ENCODE peak calls at places on chromosomes 3 and 15, in five cellular contexts. One of them, this sample, is unnamed.

GRCh38 chr3:49269443-49269842 is 7.6 kb downstream of the C3orf62 start:
- DNase-seq in GM18507: no peak
- DNase-seq in NCI-H1092: no peak
- DNase-seq in stimulated activated CD8-positive, alpha-beta memory T cell treated with anti-CD3 and anti-CD28 coated beads, Interleukin-4, amount 100 ng/mL, for 24 hours: no peak
- DNase-seq in activated CD4-positive, alpha-beta T cell treated with anti-CD3 and anti-CD28 coated beads for 48 hours: no peak
- DNase-seq in this sample: no peak

GRCh38 chr3:28103871-28104270 is 137.5 kb upstream of the CMC1 start:
- DNase-seq in GM18507: no peak
- DNase-seq in NCI-H1092: no peak
- DNase-seq in stimulated activated CD8-positive, alpha-beta memory T cell treated with anti-CD3 and anti-CD28 coated beads, Interleukin-4, amount 100 ng/mL, for 24 hours: no peak
- DNase-seq in activated CD4-positive, alpha-beta T cell treated with anti-CD3 and anti-CD28 coated beads for 48 hours: no peak
- DNase-seq in this sample: peak; percentile 77

GRCh38 chr3:50185230-50185629 is 6.2 kb upstream of the GNAT1 start:
- DNase-seq in GM18507: no peak
- DNase-seq in NCI-H1092: no peak
- DNase-seq in stimulated activated CD8-positive, alpha-beta memory T cell treated with anti-CD3 and anti-CD28 coated beads, Interleukin-4, amount 100 ng/mL, for 24 hours: no peak
- DNase-seq in activated CD4-positive, alpha-beta T cell treated with anti-CD3 and anti-CD28 coated beads for 48 hours: no peak
- DNase-seq in this sample: no peak

GRCh38 chr3:12287727-12288465 is 974 bp upstream of the PPARG start:
- DNase-seq in GM18507: no peak
- DNase-seq in NCI-H1092: no peak
- DNase-seq in stimulated activated CD8-positive, alpha-beta memory T cell treated with anti-CD3 and anti-CD28 coated beads, Interleukin-4, amount 100 ng/mL, for 24 hours: no peak
- DNase-seq in activated CD4-positive, alpha-beta T cell treated with anti-CD3 and anti-CD28 coated beads for 48 hours: peak; percentile 11
- DNase-seq in this sample: no peak

GRCh38 chr3:141769171-141769894 is 6.1 kb downstream of the GRK7 start:
- DNase-seq in GM18507: no peak
- DNase-seq in NCI-H1092: no peak
- DNase-seq in stimulated activated CD8-positive, alpha-beta memory T cell treated with anti-CD3 and anti-CD28 coated beads, Interleukin-4, amount 100 ng/mL, for 24 hours: no peak
- DNase-seq in activated CD4-positive, alpha-beta T cell treated with anti-CD3 and anti-CD28 coated beads for 48 hours: no peak
- DNase-seq in this sample: no peak

GRCh38 chr15:37204698-37205097 is 104.3 kb upstream of the MEIS2 start:
- DNase-seq in GM18507: no peak
- DNase-seq in NCI-H1092: no peak
- DNase-seq in stimulated activated CD8-positive, alpha-beta memory T cell treated with anti-CD3 and anti-CD28 coated beads, Interleukin-4, amount 100 ng/mL, for 24 hours: no peak
- DNase-seq in activated CD4-positive, alpha-beta T cell treated with anti-CD3 and anti-CD28 coated beads for 48 hours: no peak
- DNase-seq in this sample: no peak

GRCh38 chr3:119891944-119892721 is 110.2 kb downstream of the NR1I2 start:
- DNase-seq in GM18507: no peak
- DNase-seq in NCI-H1092: peak; percentile 32
- DNase-seq in stimulated activated CD8-positive, alpha-beta memory T cell treated with anti-CD3 and anti-CD28 coated beads, Interleukin-4, amount 100 ng/mL, for 24 hours: no peak
- DNase-seq in activated CD4-positive, alpha-beta T cell treated with anti-CD3 and anti-CD28 coated beads for 48 hours: peak; percentile 46
- DNase-seq in this sample: peak; percentile 1

GRCh38 chr3:9345041-9345440 is 17.8 kb upstream of the THUMPD3 start:
- DNase-seq in GM18507: no peak
- DNase-seq in NCI-H1092: no peak
- DNase-seq in stimulated activated CD8-positive, alpha-beta memory T cell treated with anti-CD3 and anti-CD28 coated beads, Interleukin-4, amount 100 ng/mL, for 24 hours: no peak
- DNase-seq in activated CD4-positive, alpha-beta T cell treated with anti-CD3 and anti-CD28 coated beads for 48 hours: no peak
- DNase-seq in this sample: no peak

GRCh38 chr3:128217702-128218475 is 64.6 kb downstream of the EEFSEC start:
- DNase-seq in GM18507: no peak
- DNase-seq in NCI-H1092: no peak
- DNase-seq in stimulated activated CD8-positive, alpha-beta memory T cell treated with anti-CD3 and anti-CD28 coated beads, Interleukin-4, amount 100 ng/mL, for 24 hours: no peak
- DNase-seq in activated CD4-positive, alpha-beta T cell treated with anti-CD3 and anti-CD28 coated beads for 48 hours: no peak
- DNase-seq in this sample: no peak

GRCh38 chr3:118075873-118076272 is 958.8 kb downstream of the IGSF11 start:
- DNase-seq in GM18507: no peak
- DNase-seq in NCI-H1092: no peak
- DNase-seq in stimulated activated CD8-positive, alpha-beta memory T cell treated with anti-CD3 and anti-CD28 coated beads, Interleukin-4, amount 100 ng/mL, for 24 hours: no peak
- DNase-seq in activated CD4-positive, alpha-beta T cell treated with anti-CD3 and anti-CD28 coated beads for 48 hours: no peak
- DNase-seq in this sample: no peak

GRCh38 chr3:58657571-58658141 is 8.9 kb downstream of the FAM3D start:
- DNase-seq in GM18507: no peak
- DNase-seq in NCI-H1092: no peak
- DNase-seq in stimulated activated CD8-positive, alpha-beta memory T cell treated with anti-CD3 and anti-CD28 coated beads, Interleukin-4, amount 100 ng/mL, for 24 hours: no peak
- DNase-seq in activated CD4-positive, alpha-beta T cell treated with anti-CD3 and anti-CD28 coated beads for 48 hours: no peak
- DNase-seq in this sample: no peak

GRCh38 chr3:108030915-108031425 is 59.9 kb downstream of the CD47 start:
- DNase-seq in GM18507: no peak
- DNase-seq in NCI-H1092: no peak
- DNase-seq in stimulated activated CD8-positive, alpha-beta memory T cell treated with anti-CD3 and anti-CD28 coated beads, Interleukin-4, amount 100 ng/mL, for 24 hours: no peak
- DNase-seq in activated CD4-positive, alpha-beta T cell treated with anti-CD3 and anti-CD28 coated beads for 48 hours: no peak
- DNase-seq in this sample: no peak

GRCh38 chr15:20345401-20345958 is 196.1 kb downstream of the GOLGA6L6 start:
- DNase-seq in GM18507: no peak
- DNase-seq in NCI-H1092: no peak
- DNase-seq in stimulated activated CD8-positive, alpha-beta memory T cell treated with anti-CD3 and anti-CD28 coated beads, Interleukin-4, amount 100 ng/mL, for 24 hours: no peak
- DNase-seq in activated CD4-positive, alpha-beta T cell treated with anti-CD3 and anti-CD28 coated beads for 48 hours: peak; percentile 2
- DNase-seq in this sample: no peak

GRCh38 chr3:125024817-125025216 is 31.0 kb downstream of the HEG1 start:
- DNase-seq in GM18507: no peak
- DNase-seq in NCI-H1092: no peak
- DNase-seq in stimulated activated CD8-positive, alpha-beta memory T cell treated with anti-CD3 and anti-CD28 coated beads, Interleukin-4, amount 100 ng/mL, for 24 hours: no peak
- DNase-seq in activated CD4-positive, alpha-beta T cell treated with anti-CD3 and anti-CD28 coated beads for 48 hours: no peak
- DNase-seq in this sample: no peak

GRCh38 chr3:82495655-82496054 is 734.2 kb upstream of the GBE1 start:
- DNase-seq in GM18507: no peak
- DNase-seq in NCI-H1092: no peak
- DNase-seq in stimulated activated CD8-positive, alpha-beta memory T cell treated with anti-CD3 and anti-CD28 coated beads, Interleukin-4, amount 100 ng/mL, for 24 hours: no peak
- DNase-seq in activated CD4-positive, alpha-beta T cell treated with anti-CD3 and anti-CD28 coated beads for 48 hours: no peak
- DNase-seq in this sample: no peak

GRCh38 chr15:74641151-74641550 is 25.5 kb downstream of the CLK3 start:
- DNase-seq in GM18507: no peak
- DNase-seq in NCI-H1092: no peak
- DNase-seq in stimulated activated CD8-positive, alpha-beta memory T cell treated with anti-CD3 and anti-CD28 coated beads, Interleukin-4, amount 100 ng/mL, for 24 hours: no peak
- DNase-seq in activated CD4-positive, alpha-beta T cell treated with anti-CD3 and anti-CD28 coated beads for 48 hours: no peak
- DNase-seq in this sample: no peak

GRCh38 chr15:42273900-42274692 is 863 bp upstream of the TMEM87A start:
- DNase-seq in GM18507: no peak
- DNase-seq in NCI-H1092: peak; percentile 5
- DNase-seq in stimulated activated CD8-positive, alpha-beta memory T cell treated with anti-CD3 and anti-CD28 coated beads, Interleukin-4, amount 100 ng/mL, for 24 hours: peak; percentile 42
- DNase-seq in activated CD4-positive, alpha-beta T cell treated with anti-CD3 and anti-CD28 coated beads for 48 hours: peak; percentile 78
- DNase-seq in this sample: no peak

GRCh38 chr15:82901114-82901805 is 51.3 kb downstream of the HOMER2 start:
- DNase-seq in GM18507: no peak
- DNase-seq in NCI-H1092: no peak
- DNase-seq in stimulated activated CD8-positive, alpha-beta memory T cell treated with anti-CD3 and anti-CD28 coated beads, Interleukin-4, amount 100 ng/mL, for 24 hours: no peak
- DNase-seq in activated CD4-positive, alpha-beta T cell treated with anti-CD3 and anti-CD28 coated beads for 48 hours: no peak
- DNase-seq in this sample: no peak

GRCh38 chr3:64361962-64362735 is 136.9 kb upstream of the PRICKLE2 start:
- DNase-seq in GM18507: no peak
- DNase-seq in NCI-H1092: no peak
- DNase-seq in stimulated activated CD8-positive, alpha-beta memory T cell treated with anti-CD3 and anti-CD28 coated beads, Interleukin-4, amount 100 ng/mL, for 24 hours: no peak
- DNase-seq in activated CD4-positive, alpha-beta T cell treated with anti-CD3 and anti-CD28 coated beads for 48 hours: no peak
- DNase-seq in this sample: no peak

GRCh38 chr3:126567696-126568438 is 9.1 kb upstream of the C3orf22 start:
- DNase-seq in GM18507: no peak
- DNase-seq in NCI-H1092: no peak
- DNase-seq in stimulated activated CD8-positive, alpha-beta memory T cell treated with anti-CD3 and anti-CD28 coated beads, Interleukin-4, amount 100 ng/mL, for 24 hours: no peak
- DNase-seq in activated CD4-positive, alpha-beta T cell treated with anti-CD3 and anti-CD28 coated beads for 48 hours: no peak
- DNase-seq in this sample: no peak

GRCh38 chr3:157125101-157125500 is 34.8 kb downstream of the CCNL1 start:
- DNase-seq in GM18507: no peak
- DNase-seq in NCI-H1092: no peak
- DNase-seq in stimulated activated CD8-positive, alpha-beta memory T cell treated with anti-CD3 and anti-CD28 coated beads, Interleukin-4, amount 100 ng/mL, for 24 hours: no peak
- DNase-seq in activated CD4-positive, alpha-beta T cell treated with anti-CD3 and anti-CD28 coated beads for 48 hours: no peak
- DNase-seq in this sample: no peak

GRCh38 chr3:40524222-40524570 is 564 bp upstream of the ZNF621 start:
- DNase-seq in GM18507: no peak
- DNase-seq in NCI-H1092: no peak
- DNase-seq in stimulated activated CD8-positive, alpha-beta memory T cell treated with anti-CD3 and anti-CD28 coated beads, Interleukin-4, amount 100 ng/mL, for 24 hours: no peak
- DNase-seq in activated CD4-positive, alpha-beta T cell treated with anti-CD3 and anti-CD28 coated beads for 48 hours: no peak
- DNase-seq in this sample: no peak

GRCh38 chr3:127288921-127289645 is 1.2 kb upstream of the PRR20G start:
- DNase-seq in GM18507: no peak
- DNase-seq in NCI-H1092: no peak
- DNase-seq in stimulated activated CD8-positive, alpha-beta memory T cell treated with anti-CD3 and anti-CD28 coated beads, Interleukin-4, amount 100 ng/mL, for 24 hours: no peak
- DNase-seq in activated CD4-positive, alpha-beta T cell treated with anti-CD3 and anti-CD28 coated beads for 48 hours: peak; percentile 14
- DNase-seq in this sample: no peak

GRCh38 chr15:101068961-101069734 is 150.0 kb downstream of the LRRK1 start:
- DNase-seq in GM18507: no peak
- DNase-seq in NCI-H1092: no peak
- DNase-seq in stimulated activated CD8-positive, alpha-beta memory T cell treated with anti-CD3 and anti-CD28 coated beads, Interleukin-4, amount 100 ng/mL, for 24 hours: no peak
- DNase-seq in activated CD4-positive, alpha-beta T cell treated with anti-CD3 and anti-CD28 coated beads for 48 hours: no peak
- DNase-seq in this sample: no peak

GRCh38 chr3:56801597-56802410 is at the start of gene ARHGEF3:
- DNase-seq in GM18507: peak; percentile 80
- DNase-seq in NCI-H1092: peak; percentile 43
- DNase-seq in stimulated activated CD8-positive, alpha-beta memory T cell treated with anti-CD3 and anti-CD28 coated beads, Interleukin-4, amount 100 ng/mL, for 24 hours: peak; percentile 78
- DNase-seq in activated CD4-positive, alpha-beta T cell treated with anti-CD3 and anti-CD28 coated beads for 48 hours: peak; percentile 91
- DNase-seq in this sample: no peak

GRCh38 chr3:72901840-72902239 is 14.0 kb downstream of the GXYLT2 start:
- DNase-seq in GM18507: no peak
- DNase-seq in NCI-H1092: no peak
- DNase-seq in stimulated activated CD8-positive, alpha-beta memory T cell treated with anti-CD3 and anti-CD28 coated beads, Interleukin-4, amount 100 ng/mL, for 24 hours: no peak
- DNase-seq in activated CD4-positive, alpha-beta T cell treated with anti-CD3 and anti-CD28 coated beads for 48 hours: no peak
- DNase-seq in this sample: no peak

GRCh38 chr3:34175636-34176186 is 377.3 kb downstream of the PDCD6IP start:
- DNase-seq in GM18507: no peak
- DNase-seq in NCI-H1092: no peak
- DNase-seq in stimulated activated CD8-positive, alpha-beta memory T cell treated with anti-CD3 and anti-CD28 coated beads, Interleukin-4, amount 100 ng/mL, for 24 hours: no peak
- DNase-seq in activated CD4-positive, alpha-beta T cell treated with anti-CD3 and anti-CD28 coated beads for 48 hours: no peak
- DNase-seq in this sample: no peak

GRCh38 chr15:99925661-99926461 is 192.6 kb upstream of the LYSMD4 start:
- DNase-seq in GM18507: no peak
- DNase-seq in NCI-H1092: peak; percentile 10
- DNase-seq in stimulated activated CD8-positive, alpha-beta memory T cell treated with anti-CD3 and anti-CD28 coated beads, Interleukin-4, amount 100 ng/mL, for 24 hours: peak; percentile 61
- DNase-seq in activated CD4-positive, alpha-beta T cell treated with anti-CD3 and anti-CD28 coated beads for 48 hours: peak; percentile 76
- DNase-seq in this sample: peak; percentile 30

GRCh38 chr3:64166584-64167155 is 58.6 kb downstream of the PRICKLE2 start:
- DNase-seq in GM18507: no peak
- DNase-seq in NCI-H1092: no peak
- DNase-seq in stimulated activated CD8-positive, alpha-beta memory T cell treated with anti-CD3 and anti-CD28 coated beads, Interleukin-4, amount 100 ng/mL, for 24 hours: no peak
- DNase-seq in activated CD4-positive, alpha-beta T cell treated with anti-CD3 and anti-CD28 coated beads for 48 hours: no peak
- DNase-seq in this sample: no peak

GRCh38 chr3:143531101-143531500 is 317.2 kb downstream of the SLC9A9 start:
- DNase-seq in GM18507: no peak
- DNase-seq in NCI-H1092: no peak
- DNase-seq in stimulated activated CD8-positive, alpha-beta memory T cell treated with anti-CD3 and anti-CD28 coated beads, Interleukin-4, amount 100 ng/mL, for 24 hours: no peak
- DNase-seq in activated CD4-positive, alpha-beta T cell treated with anti-CD3 and anti-CD28 coated beads for 48 hours: no peak
- DNase-seq in this sample: no peak

GRCh38 chr3:131053021-131053420 is 26.3 kb downstream of the NEK11 start:
- DNase-seq in GM18507: no peak
- DNase-seq in NCI-H1092: no peak
- DNase-seq in stimulated activated CD8-positive, alpha-beta memory T cell treated with anti-CD3 and anti-CD28 coated beads, Interleukin-4, amount 100 ng/mL, for 24 hours: no peak
- DNase-seq in activated CD4-positive, alpha-beta T cell treated with anti-CD3 and anti-CD28 coated beads for 48 hours: no peak
- DNase-seq in this sample: no peak

GRCh38 chr15:61393949-61394348 is 164.8 kb upstream of the RORA start:
- DNase-seq in GM18507: no peak
- DNase-seq in NCI-H1092: no peak
- DNase-seq in stimulated activated CD8-positive, alpha-beta memory T cell treated with anti-CD3 and anti-CD28 coated beads, Interleukin-4, amount 100 ng/mL, for 24 hours: no peak
- DNase-seq in activated CD4-positive, alpha-beta T cell treated with anti-CD3 and anti-CD28 coated beads for 48 hours: no peak
- DNase-seq in this sample: no peak

GRCh38 chr3:57086201-57086600 is 25.7 kb downstream of the SPATA12 start:
- DNase-seq in GM18507: no peak
- DNase-seq in NCI-H1092: no peak
- DNase-seq in stimulated activated CD8-positive, alpha-beta memory T cell treated with anti-CD3 and anti-CD28 coated beads, Interleukin-4, amount 100 ng/mL, for 24 hours: no peak
- DNase-seq in activated CD4-positive, alpha-beta T cell treated with anti-CD3 and anti-CD28 coated beads for 48 hours: no peak
- DNase-seq in this sample: no peak

GRCh38 chr3:33339758-33340157 is 62.5 kb downstream of the FBXL2 start:
- DNase-seq in GM18507: no peak
- DNase-seq in NCI-H1092: no peak
- DNase-seq in stimulated activated CD8-positive, alpha-beta memory T cell treated with anti-CD3 and anti-CD28 coated beads, Interleukin-4, amount 100 ng/mL, for 24 hours: no peak
- DNase-seq in activated CD4-positive, alpha-beta T cell treated with anti-CD3 and anti-CD28 coated beads for 48 hours: no peak
- DNase-seq in this sample: no peak

GRCh38 chr3:50550079-50550736 is 17.3 kb downstream of the C3orf18 start:
- DNase-seq in GM18507: peak; percentile 54
- DNase-seq in NCI-H1092: peak; percentile 25
- DNase-seq in stimulated activated CD8-positive, alpha-beta memory T cell treated with anti-CD3 and anti-CD28 coated beads, Interleukin-4, amount 100 ng/mL, for 24 hours: peak; percentile 56
- DNase-seq in activated CD4-positive, alpha-beta T cell treated with anti-CD3 and anti-CD28 coated beads for 48 hours: peak; percentile 80
- DNase-seq in this sample: no peak

This sample was measured in cerebellar nuclear complex.